ENCODE peak calls at places on chromosomes 11 and 22, in seven cellular contexts. O is mucosa of descending colon, K is fibroblast of pulmonary artery, S is WTC11, Q is lung, G is upper lobe of left lung, Y is nephron progenitor cell. N is an unnamed sample.

GRCh38 chr11:86991341-86991740 is 36.1 kb upstream of the FZD4 start:
- DNase-seq in O (no peak), K (no peak), S (no peak), Q (no peak), G (no peak), Y (no peak), N (no peak)

GRCh38 chr11:43989162-43989961 is 46.9 kb downstream of the C11orf96 start:
- DNase-seq in O (peak; percentile 62), K (peak; percentile 34), S (no peak), Q (no peak), G (peak; percentile 86), Y (peak; percentile 64), N (no peak)

GRCh38 chr22:42383287-42383686 is 48.9 kb downstream of the NFAM1 start:
- DNase-seq in O (no peak), K (no peak), S (no peak), Q (no peak), G (no peak), Y (no peak), N (no peak)

GRCh38 chr11:95714853-95715776 is 74.5 kb downstream of the FAM76B start:
- DNase-seq in O (no peak), K (no peak), S (no peak), Q (no peak), G (no peak), Y (no peak), N (no peak)

GRCh38 chr11:110890995-110891394 is 178.8 kb upstream of the ARHGAP20 start:
- DNase-seq in O (no peak), K (no peak), S (no peak), Q (no peak), G (no peak), Y (no peak), N (no peak)

GRCh38 chr11:9060700-9061111 is 30.7 kb downstream of the SCUBE2 start:
- DNase-seq in O (no peak), K (no peak), S (peak; percentile 41), Q (no peak), G (no peak), Y (no peak), N (no peak)

GRCh38 chr11:128341767-128342318 is 245.5 kb downstream of the ETS1 start:
- DNase-seq in O (no peak), K (no peak), S (no peak), Q (no peak), G (no peak), Y (no peak), N (no peak)

GRCh38 chr11:61534901-61535839 is 26.6 kb downstream of the LRRC10B start:
- DNase-seq in O (no peak), K (no peak), S (no peak), Q (no peak), G (peak; percentile 72), Y (no peak), N (no peak)

GRCh38 chr11:78420796-78421209 is 3.2 kb upstream of the GAB2 start:
- DNase-seq in O (peak; percentile 71), K (peak; percentile 79), S (no peak), Q (peak; percentile 49), G (no peak), Y (peak; percentile 5), N (peak; percentile 64)

DNA sequence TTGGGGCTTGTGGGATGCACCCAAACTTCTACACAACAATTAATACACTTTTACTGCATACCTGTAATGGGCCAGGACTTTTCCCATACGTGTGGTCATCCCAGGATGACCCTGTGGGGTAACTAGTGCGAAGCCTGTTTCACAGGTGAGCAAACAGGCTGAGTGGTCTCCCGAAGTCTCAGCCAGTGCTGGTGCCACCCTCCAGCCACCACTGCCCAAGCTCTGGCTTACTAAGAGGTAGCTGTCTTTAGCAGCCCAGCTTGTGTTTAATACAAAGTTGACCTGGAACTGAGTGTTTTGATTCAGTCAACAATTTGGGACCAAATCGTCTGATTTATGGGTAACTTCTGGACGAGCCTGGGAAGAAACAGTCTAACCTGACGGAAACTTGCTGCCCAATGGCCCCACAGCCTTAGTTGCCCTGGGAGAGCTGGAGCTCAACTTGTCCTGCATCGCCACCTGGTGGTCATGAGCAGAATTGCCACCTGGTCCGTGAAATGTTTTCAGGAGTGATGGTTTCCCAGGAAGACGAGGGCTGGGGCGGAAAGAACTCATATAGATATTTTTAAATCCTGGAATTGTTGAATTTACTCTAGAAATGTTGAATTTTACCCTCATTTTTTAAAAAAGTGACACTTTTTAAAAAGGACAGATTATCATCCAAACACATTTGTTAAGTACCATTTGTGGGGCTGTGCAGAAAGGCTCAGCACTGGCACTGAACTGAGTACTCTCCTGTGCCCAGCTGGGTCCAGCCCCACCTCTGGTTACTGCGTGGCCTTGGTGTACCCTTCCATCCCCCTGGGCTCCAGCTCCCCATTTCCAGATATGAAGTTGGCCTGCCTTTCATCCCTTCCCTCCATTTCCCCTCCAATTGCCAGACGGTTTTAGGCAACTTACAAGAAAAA is 95.5 kb upstream of the PARVA start:
- DNase-seq in O (peak; percentile 76), K (peak; percentile 88), S (peak; percentile 89), Q (peak; percentile 87), G (no peak), Y (peak; percentile 89), N (peak; percentile 45)
- TF ChIP-seq CTCF in O (peak; percentile 91), K (peak; percentile 92), S (peak; percentile 96), Q (peak; percentile 97), G (peak; percentile 94), Y (peak; percentile 95), N (peak; percentile 89)

DNA sequence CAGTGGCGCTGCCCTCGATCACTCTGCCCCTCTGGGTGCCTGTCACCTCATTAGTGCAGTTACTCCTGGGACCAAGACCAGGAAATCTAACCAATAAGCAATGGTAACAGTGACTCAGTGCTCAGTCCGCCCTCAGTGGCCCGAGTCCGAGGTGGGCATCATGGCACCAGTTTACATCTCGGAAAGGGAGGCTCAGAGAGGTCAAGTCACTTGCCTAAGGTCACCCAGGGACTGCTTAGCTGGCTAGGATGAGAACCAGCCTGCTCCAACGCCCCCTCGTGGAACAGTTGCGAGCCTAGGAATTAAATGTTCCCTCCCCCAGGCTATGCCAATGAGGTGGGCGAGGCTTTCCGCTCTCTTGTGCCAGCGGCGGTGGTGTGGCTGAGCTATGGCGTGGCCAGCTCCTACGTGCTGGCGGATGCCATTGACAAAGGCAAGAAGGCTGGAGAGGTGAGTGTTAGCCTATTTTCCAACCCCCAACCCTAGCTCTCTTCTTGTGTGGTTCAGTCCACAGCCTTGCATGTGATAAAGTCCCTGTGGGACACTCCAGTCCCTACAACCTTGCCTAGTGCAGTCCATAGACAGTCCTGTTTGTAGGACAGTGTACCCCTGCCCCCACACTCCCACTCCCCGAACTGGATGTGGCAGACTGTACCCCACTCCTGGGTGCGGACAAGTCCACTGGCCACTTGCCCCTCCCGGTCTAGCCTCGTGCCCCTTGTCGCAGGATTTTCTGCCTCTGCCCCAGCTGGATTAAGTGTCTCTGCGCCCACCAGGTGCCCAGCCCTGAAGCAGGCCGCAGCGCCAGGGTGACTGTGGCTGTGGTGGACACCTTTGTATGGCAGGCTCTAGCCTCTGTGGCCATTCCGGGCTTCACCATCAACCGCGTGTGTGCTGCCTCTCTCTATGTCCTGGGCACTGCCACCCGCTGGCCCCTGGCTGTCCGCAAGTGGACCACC is 1.1 kb downstream of the MTFP1 start:
- DNase-seq in O (peak; percentile 91), K (peak; percentile 81), S (peak; percentile 88), Q (peak; percentile 91), G (peak; percentile 83), Y (peak; percentile 74), N (peak; percentile 67)
- TF ChIP-seq CTCF in O (peak; percentile 76), K (peak; percentile 80), S (peak; percentile 26), Q (peak; percentile 69), G (peak; percentile 87), Y (peak; percentile 48), N (peak; percentile 32)

DNA sequence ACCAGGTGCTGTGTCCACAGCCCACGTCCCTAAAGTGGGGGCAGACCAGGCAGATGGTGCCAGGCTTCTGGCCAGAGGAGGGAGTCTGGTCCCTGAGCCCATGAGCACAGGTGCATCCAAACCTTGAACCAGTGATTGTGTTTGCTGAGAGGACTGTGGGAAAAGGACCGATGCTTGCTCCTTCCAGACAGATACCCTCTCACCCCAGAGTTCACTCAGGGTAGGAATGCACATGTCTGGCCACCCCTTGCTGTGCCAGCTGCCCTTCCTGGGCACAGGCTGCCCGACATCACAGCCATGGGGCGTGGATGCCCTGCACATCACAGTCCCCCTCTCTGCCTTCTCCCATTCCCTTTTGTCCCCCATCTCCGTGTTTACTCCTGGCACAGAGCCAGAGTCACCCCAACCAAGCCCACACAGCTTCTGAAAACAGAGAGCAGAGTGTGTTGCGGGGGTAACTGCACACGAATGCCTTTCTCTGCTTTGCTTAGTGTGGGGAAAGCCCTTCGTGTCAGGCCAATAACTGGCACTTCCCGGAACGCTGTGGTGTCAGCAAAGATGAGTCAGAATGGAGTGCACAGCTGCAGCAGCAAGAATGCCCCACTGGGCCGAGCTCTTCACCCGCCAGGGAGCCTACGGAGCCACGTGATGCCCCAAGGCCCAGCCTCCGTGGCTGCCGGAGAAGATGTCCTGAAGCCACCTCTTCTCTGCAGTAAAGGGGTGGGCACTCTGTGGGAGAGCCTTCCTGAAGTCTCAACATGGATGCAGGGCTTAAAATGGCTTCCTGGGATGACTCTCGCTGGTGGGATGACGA is 7.6 kb downstream of the CARS1 start:
- DNase-seq in O (peak; percentile 87), K (peak; percentile 94), S (no peak), Q (peak; percentile 59), G (peak; percentile 84), Y (no peak), N (peak; percentile 60)
- TF ChIP-seq CTCF in O (no peak), K (peak; percentile 37), S (no peak), Q (no peak), G (peak; percentile 54), Y (no peak), N (no peak)

GRCh38 chr22:44337658-44338004 is 24.9 kb upstream of the SHISAL1 start:
- DNase-seq in O (no peak), K (peak; percentile 76), S (no peak), Q (no peak), G (no peak), Y (no peak), N (no peak)

GRCh38 chr22:44333847-44334635 is 21.3 kb upstream of the SHISAL1 start:
- DNase-seq in O (no peak), K (no peak), S (no peak), Q (no peak), G (no peak), Y (no peak), N (no peak)

GRCh38 chr22:44336962-44337657 is 24.4 kb upstream of the SHISAL1 start:
- DNase-seq in O (no peak), K (no peak), S (no peak), Q (no peak), G (no peak), Y (no peak), N (no peak)

GRCh38 chr22:44335066-44335839 is 22.5 kb upstream of the SHISAL1 start:
- DNase-seq in O (no peak), K (no peak), S (no peak), Q (no peak), G (no peak), Y (no peak), N (no peak)

DNA sequence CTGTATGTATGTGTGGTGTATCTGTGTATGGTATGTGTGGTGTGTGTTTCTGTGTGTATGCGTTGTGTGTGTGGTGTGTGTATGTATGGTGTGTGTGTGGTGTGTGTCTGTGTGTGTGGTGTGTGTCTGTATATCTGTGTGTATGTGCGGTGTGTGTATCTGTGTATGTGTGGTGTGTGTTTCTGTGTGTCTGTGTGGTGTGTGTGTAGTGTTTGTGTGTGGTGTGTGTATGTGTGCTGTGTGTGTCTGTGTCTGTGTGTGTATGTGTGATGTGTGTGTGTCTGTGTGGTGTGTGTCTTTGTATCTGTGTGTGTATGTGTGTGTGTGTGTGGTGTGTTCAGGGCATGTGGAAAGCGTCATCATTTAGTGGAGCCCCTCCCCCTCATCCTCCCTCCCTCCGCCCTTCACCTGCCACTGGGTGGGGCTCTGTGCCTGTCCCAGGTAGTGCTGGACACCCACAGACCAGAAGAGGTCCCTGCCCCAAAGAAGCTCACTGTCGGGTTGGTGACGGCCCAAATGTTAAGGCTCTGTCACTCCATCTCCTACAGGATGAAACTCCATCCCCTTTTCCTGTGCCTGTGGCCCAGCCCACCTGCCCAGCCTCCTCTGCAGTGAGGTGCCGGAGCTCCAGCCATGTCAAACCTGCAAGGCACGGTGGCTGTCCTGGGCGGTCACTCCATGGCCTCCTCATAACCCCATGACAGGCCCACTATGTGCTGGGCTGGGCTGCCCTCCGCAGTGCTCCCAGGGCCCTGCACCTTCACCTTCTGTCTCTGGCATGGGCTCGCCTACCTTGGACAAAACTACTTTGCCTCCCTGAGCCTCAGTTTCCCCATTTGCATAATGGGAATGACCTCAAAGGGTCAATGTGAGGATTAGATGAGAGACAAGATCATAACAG is 23.4 kb upstream of the SHISAL1 start:
- DNase-seq in O (no peak), K (no peak), S (peak; percentile 34), Q (no peak), G (no peak), Y (no peak), N (no peak)
- TF ChIP-seq CTCF in O (no peak), K (no peak), S (no peak), Q (no peak), G (no peak), Y (no peak), N (no peak)